ENCODE peak calls at places on chromosomes 4 and X, in seven cellular contexts. P is lung, V is GM12878, U is pancreas, D is brain microvascular endothelial cell, F is fibroblast of pulmonary artery, A is GM06990. J is an unnamed sample.

GRCh38 chr4:121728066-121728465 is 31.3 kb upstream of the ANXA5 start:
- DNase-seq in P (no peak), V (no peak), U (no peak), D (peak), F (peak), A (no peak), J (peak)

GRCh38 chrX:81202989-81203388 is 1.1 kb downstream of the SH3BGRL start:
- DNase-seq in P (no peak), V (no peak), U (no peak), D (no peak), F (no peak), A (no peak), J (peak)

GRCh38 chr4:2859514-2859913 is 15.9 kb downstream of the ADD1 start:
- DNase-seq in P (no peak), V (no peak), U (no peak), D (no peak), F (no peak), A (no peak), J (no peak)

GRCh38 chrX:40154853-40155616 is 57.3 kb upstream of the BCOR start:
- DNase-seq in P (no peak), V (no peak), U (peak), D (no peak), F (peak), A (no peak), J (peak)

GRCh38 chrX:45135616-45136015 is 65.1 kb downstream of the DIPK2B start:
- DNase-seq in P (no peak), V (no peak), U (no peak), D (no peak), F (no peak), A (no peak), J (no peak)

GRCh38 chr4:182916483-182917181 is 554 bp downstream of the DCTD start:
- DNase-seq in P (peak), V (no peak), U (peak), D (peak), F (peak), A (peak), J (peak)

GRCh38 chr4:128979934-128980333 is 113.4 kb downstream of the SCLT1 start:
- DNase-seq in P (no peak), V (no peak), U (peak), D (peak), F (peak), A (no peak), J (peak)

GRCh38 chr4:84503495-84504437 is 4.7 kb upstream of the NKX6-1 start:
- DNase-seq in P (no peak), V (no peak), U (peak), D (peak), F (peak), A (no peak), J (peak)

GRCh38 chr4:89285735-89286134 is 21.9 kb downstream of the GPRIN3 start:
- DNase-seq in P (no peak), V (no peak), U (no peak), D (no peak), F (no peak), A (no peak), J (no peak)

GRCh38 chrX:40012039-40012799 is 85.5 kb downstream of the BCOR start:
- DNase-seq in P (no peak), V (no peak), U (peak), D (peak), F (peak), A (no peak), J (peak)

GRCh38 chr4:8350841-8351461 is 81.4 kb downstream of the HTRA3 start:
- DNase-seq in P (no peak), V (no peak), U (no peak), D (no peak), F (no peak), A (no peak), J (no peak)

GRCh38 chr4:169229571-169230028 is 41.2 kb downstream of the SH3RF1 start:
- DNase-seq in P (peak), V (no peak), U (no peak), D (peak), F (peak), A (no peak), J (peak)

GRCh38 chr4:106329027-106329618 is 12.8 kb downstream of the AIMP1 start:
- DNase-seq in P (no peak), V (no peak), U (no peak), D (peak), F (peak), A (no peak), J (peak)

GRCh38 chrX:123740006-123740405 is 7.2 kb upstream of the THOC2 start:
- DNase-seq in P (no peak), V (no peak), U (no peak), D (no peak), F (no peak), A (no peak), J (no peak)

GRCh38 chr4:39855909-39856512 is 121.7 kb downstream of the PDS5A start:
- DNase-seq in P (no peak), V (no peak), U (no peak), D (peak), F (peak), A (no peak), J (peak)

GRCh38 chrX:40543661-40544328 is 37.0 kb upstream of the ATP6AP2 start:
- DNase-seq in P (no peak), V (peak), U (peak), D (peak), F (peak), A (no peak), J (peak)

GRCh38 chr4:17066241-17066640 is 167.8 kb upstream of the LDB2 start:
- DNase-seq in P (no peak), V (no peak), U (no peak), D (peak), F (peak), A (no peak), J (peak)

GRCh38 chr4:186591651-186592050 is 36.3 kb upstream of the MTNR1A start:
- DNase-seq in P (no peak), V (no peak), U (no peak), D (no peak), F (no peak), A (no peak), J (no peak)

GRCh38 chr4:118765399-118765798 is 70.5 kb downstream of the SEC24D start:
- DNase-seq in P (no peak), V (no peak), U (no peak), D (peak), F (peak), A (no peak), J (peak)

GRCh38 chrX:40130207-40130606 is 32.4 kb upstream of the BCOR start:
- DNase-seq in P (no peak), V (no peak), U (no peak), D (peak), F (peak), A (no peak), J (peak)

GRCh38 chr4:21242163-21242562 is 541.9 kb downstream of the PACRGL start:
- DNase-seq in P (no peak), V (no peak), U (no peak), D (no peak), F (no peak), A (no peak), J (no peak)

GRCh38 chr4:89572224-89572858 is 264.6 kb downstream of the SNCA start:
- DNase-seq in P (no peak), V (no peak), U (no peak), D (no peak), F (peak), A (no peak), J (peak)

GRCh38 chrX:108537005-108537404 is 97.4 kb downstream of the COL4A5 start:
- DNase-seq in P (no peak), V (no peak), U (no peak), D (peak), F (peak), A (no peak), J (peak)

GRCh38 chr4:155001229-155001628 is 207.2 kb upstream of the NPY2R start:
- DNase-seq in P (no peak), V (no peak), U (no peak), D (no peak), F (no peak), A (no peak), J (no peak)

GRCh38 chr4:71130827-71131603 is 137.6 kb downstream of the DCK start:
- DNase-seq in P (no peak), V (no peak), U (no peak), D (peak), F (peak), A (no peak), J (peak)

DNA sequence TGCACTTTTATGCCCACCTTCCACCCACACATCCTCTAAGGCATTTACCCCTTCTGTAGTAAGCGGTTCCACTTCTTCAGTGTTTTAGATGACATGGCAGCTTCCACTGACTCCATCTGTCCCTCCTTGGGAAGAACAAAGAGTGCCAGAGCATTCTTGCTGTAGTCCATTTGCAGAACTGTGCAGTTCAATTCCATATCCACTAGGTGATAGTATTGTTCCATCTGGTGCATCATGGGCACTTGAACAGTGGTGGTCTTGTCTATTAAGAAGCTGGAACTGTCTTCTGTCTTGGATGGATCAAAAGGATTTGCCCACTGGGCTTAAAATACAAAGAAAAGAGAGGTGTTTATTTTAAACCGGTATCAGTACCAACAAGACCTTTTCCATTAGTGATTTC is 3.5 kb downstream of the SERPINA7 start:
- DNase-seq in P (no peak), V (no peak), U (no peak), D (no peak), F (peak), A (no peak), J (peak)
- TF ChIP-seq CTCF in P (no peak), V (peak), U (no peak), D (peak), F (peak), A (peak), J (peak)

DNA sequence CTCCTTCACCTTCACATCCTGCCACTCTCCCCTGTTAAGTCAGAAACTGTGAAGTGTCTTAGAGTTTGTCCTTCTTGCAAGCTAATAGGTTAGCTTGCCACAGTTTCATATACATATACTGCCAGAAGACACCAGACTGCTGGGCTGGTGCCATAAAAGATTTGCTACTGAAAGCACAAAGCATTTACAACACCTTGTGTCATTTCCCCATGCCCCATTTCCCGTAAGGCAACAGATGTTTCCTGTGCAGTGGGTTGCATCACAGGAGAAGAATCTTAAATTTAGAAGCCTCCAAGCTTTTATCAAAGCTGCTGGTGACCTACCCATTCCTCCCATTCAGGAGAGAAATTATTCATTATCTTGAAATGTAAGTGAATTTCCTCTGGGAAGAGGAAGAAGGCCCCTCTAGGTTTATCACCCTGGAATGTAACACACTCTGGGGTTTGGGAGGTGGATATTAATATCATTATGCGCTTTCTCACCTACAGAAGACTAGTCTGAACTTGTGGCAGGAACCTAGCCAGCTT is 34.5 kb upstream of the RAB33B start:
- DNase-seq in P (peak), V (no peak), U (no peak), D (peak), F (peak), A (peak), J (peak)
- H3K4me3 ChIP-seq in P (no peak), V (no peak), U (no peak), D (no peak), F (no peak), A (no peak), J (no peak)

GRCh38 chrX:71871367-71871766 is 39.3 kb upstream of the NHSL2 start:
- DNase-seq in P (no peak), V (no peak), U (no peak), D (peak), F (peak), A (no peak), J (peak)

GRCh38 chrX:71873459-71873833 is 37.2 kb upstream of the NHSL2 start:
- DNase-seq in P (no peak), V (no peak), U (no peak), D (no peak), F (no peak), A (no peak), J (no peak)

GRCh38 chrX:71872542-71873458 is 37.8 kb upstream of the NHSL2 start:
- DNase-seq in P (no peak), V (no peak), U (no peak), D (no peak), F (no peak), A (no peak), J (no peak)

GRCh38 chrX:71867680-71868079 is 43.0 kb upstream of the NHSL2 start:
- DNase-seq in P (no peak), V (no peak), U (no peak), D (no peak), F (no peak), A (no peak), J (no peak)

DNA sequence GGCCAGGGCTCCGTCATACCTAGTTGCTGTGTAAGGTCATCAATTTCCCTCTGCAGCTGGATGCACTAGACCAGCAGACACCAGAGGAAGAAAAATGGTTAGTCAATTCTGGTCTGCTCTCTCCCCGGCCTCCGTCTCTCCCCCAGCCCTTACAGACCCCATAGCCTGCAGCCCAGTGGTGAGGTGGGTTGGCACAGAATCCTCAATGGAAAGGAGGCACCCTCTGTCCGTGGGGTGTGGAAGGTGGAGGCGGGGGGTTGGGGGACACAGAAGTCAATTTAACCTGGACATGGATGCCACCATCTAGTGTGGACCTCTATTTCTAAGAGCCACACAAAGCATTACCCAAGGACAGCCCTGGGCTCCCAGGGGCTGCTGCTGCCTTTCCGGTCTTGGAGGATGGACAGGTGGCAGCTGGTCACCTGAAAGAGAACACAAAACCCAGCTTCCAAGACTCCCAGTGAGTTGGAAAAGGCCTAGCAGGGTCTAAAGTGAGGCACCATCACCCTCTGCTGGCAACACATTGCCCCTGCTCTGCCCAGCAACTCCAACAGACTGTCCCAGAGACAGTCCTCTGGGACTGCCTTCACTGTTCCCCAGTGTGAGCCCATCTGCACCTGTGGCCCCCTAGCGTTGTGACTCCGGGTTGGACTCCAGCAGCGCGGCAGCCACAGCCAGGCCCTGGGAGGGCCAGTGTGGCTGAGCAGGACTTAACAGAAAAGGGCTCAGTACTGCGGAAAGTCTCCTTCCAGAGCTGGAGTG is 40.1 kb upstream of the NHSL2 start:
- DNase-seq in P (no peak), V (no peak), U (no peak), D (no peak), F (peak), A (no peak), J (peak)
- TF ChIP-seq CTCF in P (no peak), V (peak), U (no peak), D (peak), F (peak), A (peak), J (peak)

DNA sequence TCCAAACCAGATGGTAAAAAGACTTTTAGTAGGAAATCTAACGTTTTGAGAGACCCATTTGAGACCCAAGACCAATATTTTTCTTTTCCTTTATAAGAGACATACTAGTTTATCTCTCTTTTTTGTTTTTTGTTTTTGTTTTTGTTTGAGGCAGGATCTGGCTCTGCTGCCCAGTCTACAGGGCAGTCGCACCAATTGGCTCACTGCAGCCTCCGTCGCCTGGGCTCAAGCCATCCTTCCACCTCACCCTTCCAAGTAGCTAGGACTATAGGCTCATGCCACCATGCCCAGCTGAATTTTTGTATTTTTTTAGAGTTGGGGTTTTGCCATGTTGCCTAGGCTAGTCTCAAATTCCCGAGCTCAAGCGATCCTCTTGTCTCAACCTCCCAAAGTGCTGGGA is 77.2 kb upstream of the FHDC1 start:
- DNase-seq in P (no peak), V (no peak), U (no peak), D (no peak), F (no peak), A (no peak), J (no peak)
- H3K4me3 ChIP-seq in P (no peak), V (no peak), U (no peak), D (no peak), F (no peak), A (no peak), J (no peak)

GRCh38 chrX:100819534-100819836 is 706 bp upstream of the CSTF2 start:
- DNase-seq in P (no peak), V (no peak), U (no peak), D (no peak), F (no peak), A (no peak), J (no peak)

GRCh38 chrX:100817340-100817739 is 2.9 kb upstream of the CSTF2 start:
- DNase-seq in P (no peak), V (no peak), U (no peak), D (no peak), F (no peak), A (no peak), J (no peak)

DNA sequence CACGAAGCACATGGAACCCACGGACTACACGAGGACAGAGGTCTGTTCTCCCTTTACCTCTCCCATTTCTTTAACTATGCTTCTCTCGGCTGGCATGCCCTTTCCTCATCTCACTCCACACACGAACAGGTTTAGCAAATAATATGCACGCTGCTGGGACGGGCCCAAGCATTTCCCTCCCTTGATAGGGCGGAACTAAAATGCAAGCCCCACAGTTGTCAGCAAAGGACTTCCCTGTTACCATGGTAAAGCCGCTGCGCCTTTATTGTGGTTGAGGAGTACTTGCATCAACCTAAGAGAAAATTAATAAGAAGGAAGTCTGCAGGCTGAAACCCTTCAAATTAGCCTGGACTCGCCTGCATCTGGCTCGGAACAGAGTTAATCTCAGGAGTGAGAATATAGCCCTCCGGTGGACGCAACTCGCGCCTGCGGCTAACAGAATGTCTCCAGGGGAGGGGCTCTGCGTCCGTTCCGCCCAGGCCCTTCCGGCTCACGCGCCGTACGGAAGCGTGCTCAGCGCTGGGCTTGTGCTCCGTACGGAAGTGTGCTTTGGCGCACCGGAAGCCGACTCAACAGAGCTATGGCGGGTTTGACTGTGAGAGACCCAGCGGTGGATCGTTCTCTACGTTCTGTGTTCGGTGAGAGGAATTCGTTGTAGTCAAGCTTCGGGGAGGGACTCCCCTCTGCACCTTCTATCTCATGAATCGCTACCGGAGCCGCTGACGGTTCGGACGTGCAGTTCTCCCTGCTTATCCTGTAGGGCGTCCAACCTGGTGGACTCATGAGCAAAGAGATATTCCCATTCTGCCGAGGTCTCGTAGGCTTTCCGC is at the start of gene CSTF2:
- DNase-seq in P (peak), V (peak), U (peak), D (peak), F (peak), A (peak), J (peak)
- TF ChIP-seq CTCF in P (no peak), V (no peak), U (no peak), D (peak), F (peak), A (no peak), J (peak)

GRCh38 chrX:67415937-67416336 is 127.9 kb upstream of the AR start:
- DNase-seq in P (no peak), V (no peak), U (no peak), D (no peak), F (no peak), A (no peak), J (no peak)
- H3K4me3 ChIP-seq in P (no peak), V (no peak), U (no peak), D (no peak), F (no peak), A (no peak), J (no peak)

GRCh38 chr4:110472583-110473329 is 3.2 kb upstream of the ENPEP start:
- DNase-seq in P (no peak), V (no peak), U (no peak), D (no peak), F (no peak), A (no peak), J (peak)
- TF ChIP-seq CTCF in P (no peak), V (no peak), U (no peak), D (no peak), F (no peak), A (no peak), J (peak)

GRCh38 chr4:30721353-30722091 is 1.4 kb downstream of the PCDH7 start:
- DNase-seq in P (no peak), V (no peak), U (peak), D (no peak), F (peak), A (peak), J (peak)
- H3K4me3 ChIP-seq in P (peak), V (no peak), U (peak), D (peak), F (peak), A (no peak), J (peak)

GRCh38 chr4:66169341-66169740 is 499.1 kb upstream of the EPHA5 start:
- DNase-seq in P (no peak), V (no peak), U (no peak), D (peak), F (peak), A (no peak), J (peak)
- TF ChIP-seq CTCF in P (no peak), V (peak), U (no peak), D (peak), F (peak), A (no peak), J (peak)

J was measured in choroid plexus epithelial cell.